ENCODE peak calls at places on chromosomes 11 and 22, in six cellular contexts. One of them, this sample, is unnamed.

GRCh38 chr22:46542011-46542985 is 4.9 kb upstream of the CELSR1 start:
- DNase-seq in neural progenitor cell: peak; percentile 87
- DNase-seq in body of pancreas: peak; percentile 74
- DNase-seq in cardiac muscle cell: peak; percentile 82
- DNase-seq in left ventricle myocardium inferior: peak; percentile 70
- DNase-seq in right lobe of liver: peak; percentile 78
- DNase-seq in this sample: no peak

GRCh38 chr22:34866501-34867171 is 199.3 kb upstream of the ISX start:
- DNase-seq in neural progenitor cell: no peak
- DNase-seq in body of pancreas: no peak
- DNase-seq in cardiac muscle cell: peak; percentile 11
- DNase-seq in left ventricle myocardium inferior: no peak
- DNase-seq in right lobe of liver: no peak
- DNase-seq in this sample: no peak

GRCh38 chr11:105968021-105968697 is 53.9 kb downstream of the MSANTD4 start:
- DNase-seq in neural progenitor cell: no peak
- DNase-seq in body of pancreas: no peak
- DNase-seq in cardiac muscle cell: no peak
- DNase-seq in left ventricle myocardium inferior: no peak
- DNase-seq in right lobe of liver: no peak
- DNase-seq in this sample: no peak

GRCh38 chr11:24781288-24781687 is 284.4 kb downstream of the LUZP2 start:
- DNase-seq in neural progenitor cell: no peak
- DNase-seq in body of pancreas: no peak
- DNase-seq in cardiac muscle cell: peak; percentile 5
- DNase-seq in left ventricle myocardium inferior: no peak
- DNase-seq in right lobe of liver: no peak
- DNase-seq in this sample: no peak

GRCh38 chr11:66687831-66688281 is 10.2 kb upstream of the RBM4B start:
- DNase-seq in neural progenitor cell: no peak
- DNase-seq in body of pancreas: no peak
- DNase-seq in cardiac muscle cell: no peak
- DNase-seq in left ventricle myocardium inferior: no peak
- DNase-seq in right lobe of liver: no peak
- DNase-seq in this sample: no peak

GRCh38 chr11:87072787-87073186 is 35.1 kb downstream of the TMEM135 start:
- DNase-seq in neural progenitor cell: no peak
- DNase-seq in body of pancreas: no peak
- DNase-seq in cardiac muscle cell: no peak
- DNase-seq in left ventricle myocardium inferior: no peak
- DNase-seq in right lobe of liver: no peak
- DNase-seq in this sample: no peak

GRCh38 chr22:46749682-46750529 is 11.9 kb upstream of the CERK start:
- DNase-seq in neural progenitor cell: no peak
- DNase-seq in body of pancreas: no peak
- DNase-seq in cardiac muscle cell: no peak
- DNase-seq in left ventricle myocardium inferior: no peak
- DNase-seq in right lobe of liver: peak; percentile 81
- DNase-seq in this sample: no peak

GRCh38 chr11:44236261-44236660 is 73.7 kb downstream of the ALX4 start:
- DNase-seq in neural progenitor cell: no peak
- DNase-seq in body of pancreas: no peak
- DNase-seq in cardiac muscle cell: no peak
- DNase-seq in left ventricle myocardium inferior: no peak
- DNase-seq in right lobe of liver: no peak
- DNase-seq in this sample: no peak

GRCh38 chr11:94400839-94401772 is at the start of gene GPR83:
- DNase-seq in neural progenitor cell: peak; percentile 75
- DNase-seq in body of pancreas: no peak
- DNase-seq in cardiac muscle cell: peak; percentile 63
- DNase-seq in left ventricle myocardium inferior: peak; percentile 19
- DNase-seq in right lobe of liver: no peak
- DNase-seq in this sample: no peak

GRCh38 chr11:58626915-58627483 is 4.5 kb downstream of the CNTF start:
- DNase-seq in neural progenitor cell: no peak
- DNase-seq in body of pancreas: no peak
- DNase-seq in cardiac muscle cell: no peak
- DNase-seq in left ventricle myocardium inferior: no peak
- DNase-seq in right lobe of liver: no peak
- DNase-seq in this sample: no peak

GRCh38 chr22:35376728-35377472 is 4.0 kb upstream of the HMOX1 start:
- DNase-seq in neural progenitor cell: peak; percentile 98
- DNase-seq in body of pancreas: peak; percentile 98
- DNase-seq in cardiac muscle cell: peak; percentile 90
- DNase-seq in left ventricle myocardium inferior: peak; percentile 89
- DNase-seq in right lobe of liver: peak; percentile 84
- DNase-seq in this sample: peak; percentile 98

GRCh38 chr11:129320485-129320884 is 55.2 kb upstream of the BARX2 start:
- DNase-seq in neural progenitor cell: no peak
- DNase-seq in body of pancreas: no peak
- DNase-seq in cardiac muscle cell: no peak
- DNase-seq in left ventricle myocardium inferior: no peak
- DNase-seq in right lobe of liver: no peak
- DNase-seq in this sample: no peak

GRCh38 chr11:129317564-129317963 is 58.1 kb upstream of the BARX2 start:
- DNase-seq in neural progenitor cell: no peak
- DNase-seq in body of pancreas: peak; percentile 51
- DNase-seq in cardiac muscle cell: no peak
- DNase-seq in left ventricle myocardium inferior: no peak
- DNase-seq in right lobe of liver: no peak
- DNase-seq in this sample: no peak

GRCh38 chr11:129319201-129319600 is 56.4 kb upstream of the BARX2 start:
- DNase-seq in neural progenitor cell: no peak
- DNase-seq in body of pancreas: no peak
- DNase-seq in cardiac muscle cell: no peak
- DNase-seq in left ventricle myocardium inferior: no peak
- DNase-seq in right lobe of liver: no peak
- DNase-seq in this sample: no peak

GRCh38 chr11:129321076-129321475 is 54.6 kb upstream of the BARX2 start:
- DNase-seq in neural progenitor cell: no peak
- DNase-seq in body of pancreas: no peak
- DNase-seq in cardiac muscle cell: no peak
- DNase-seq in left ventricle myocardium inferior: no peak
- DNase-seq in right lobe of liver: no peak
- DNase-seq in this sample: no peak

DNA sequence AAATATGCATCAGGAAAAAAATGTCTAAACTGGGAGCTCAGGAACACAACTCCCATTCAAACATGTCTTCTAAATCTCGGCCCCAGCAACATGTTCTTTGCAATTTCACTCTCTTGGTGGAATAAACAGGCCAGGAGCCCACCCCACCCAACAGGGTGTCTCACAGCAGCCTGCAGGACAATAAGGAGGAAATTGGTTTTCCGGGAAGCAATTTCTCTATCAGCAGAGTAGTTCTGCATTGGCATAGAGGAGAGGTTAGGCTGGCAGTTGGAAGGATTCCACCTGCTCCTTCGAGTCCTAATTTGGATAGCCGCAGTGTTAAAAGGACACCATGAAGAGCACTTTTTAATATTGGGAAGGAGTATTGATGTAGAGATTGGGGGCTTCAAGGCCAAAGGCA is 55.9 kb upstream of the BARX2 start:
- DNase-seq in neural progenitor cell: no peak
- DNase-seq in body of pancreas: no peak
- DNase-seq in cardiac muscle cell: no peak
- DNase-seq in left ventricle myocardium inferior: no peak
- DNase-seq in right lobe of liver: no peak
- DNase-seq in this sample: no peak
- TF ChIP-seq CTCF in neural progenitor cell: no peak
- TF ChIP-seq CTCF in body of pancreas: no peak
- TF ChIP-seq CTCF in cardiac muscle cell: no peak
- TF ChIP-seq CTCF in left ventricle myocardium inferior: no peak
- TF ChIP-seq CTCF in right lobe of liver: no peak
- TF ChIP-seq CTCF in this sample: no peak

GRCh38 chr22:42909363-42910058 is 52.4 kb upstream of the ARFGAP3 start:
- DNase-seq in neural progenitor cell: no peak
- DNase-seq in body of pancreas: no peak
- DNase-seq in cardiac muscle cell: no peak
- DNase-seq in left ventricle myocardium inferior: no peak
- DNase-seq in right lobe of liver: no peak
- DNase-seq in this sample: no peak
- H3K4me1 ChIP-seq in neural progenitor cell: peaks cover 19% of the 10 kb centered on the region
- H3K4me1 ChIP-seq in body of pancreas: peaks cover 92% of the 10 kb centered on the region
- H3K4me1 ChIP-seq in cardiac muscle cell: peaks cover 61% of the 10 kb centered on the region
- H3K4me1 ChIP-seq in left ventricle myocardium inferior: peaks cover 96% of the 10 kb centered on the region
- H3K4me1 ChIP-seq in right lobe of liver: no peaks in the 10 kb centered on the region
- H3K4me1 ChIP-seq in this sample: peaks cover 50% of the 10 kb centered on the region

GRCh38 chr22:22925146-22925794 is 37.7 kb downstream of the IGLL5 start:
- DNase-seq in neural progenitor cell: no peak
- DNase-seq in body of pancreas: no peak
- DNase-seq in cardiac muscle cell: no peak
- DNase-seq in left ventricle myocardium inferior: no peak
- DNase-seq in right lobe of liver: no peak
- DNase-seq in this sample: no peak
- H3K27ac ChIP-seq in neural progenitor cell: no peak overlapping the region
- H3K27ac ChIP-seq in body of pancreas: no peak overlapping the region
- H3K27ac ChIP-seq in cardiac muscle cell: no peak overlapping the region
- H3K27ac ChIP-seq in left ventricle myocardium inferior: no peak overlapping the region
- H3K27ac ChIP-seq in right lobe of liver: no peak overlapping the region
- H3K27ac ChIP-seq in this sample: no peak overlapping the region

GRCh38 chr22:17131686-17132085 is 10.5 kb upstream of the TMEM121B start:
- DNase-seq in neural progenitor cell: peak; percentile 65
- DNase-seq in body of pancreas: no peak
- DNase-seq in cardiac muscle cell: peak; percentile 56
- DNase-seq in left ventricle myocardium inferior: no peak
- DNase-seq in right lobe of liver: no peak
- DNase-seq in this sample: no peak
- TF ChIP-seq CTCF in neural progenitor cell: peak; percentile 29
- TF ChIP-seq CTCF in body of pancreas: no peak
- TF ChIP-seq CTCF in cardiac muscle cell: no peak
- TF ChIP-seq CTCF in left ventricle myocardium inferior: peak; percentile 29
- TF ChIP-seq CTCF in right lobe of liver: no peak
- TF ChIP-seq CTCF in this sample: no peak

GRCh38 chr22:27476729-27477128 is 324.8 kb downstream of the MN1 start:
- DNase-seq in neural progenitor cell: no peak
- DNase-seq in body of pancreas: no peak
- DNase-seq in cardiac muscle cell: peak; percentile 28
- DNase-seq in left ventricle myocardium inferior: no peak
- DNase-seq in right lobe of liver: no peak
- DNase-seq in this sample: no peak

GRCh38 chr22:27477171-27477570 is 324.4 kb downstream of the MN1 start:
- DNase-seq in neural progenitor cell: no peak
- DNase-seq in body of pancreas: no peak
- DNase-seq in cardiac muscle cell: no peak
- DNase-seq in left ventricle myocardium inferior: no peak
- DNase-seq in right lobe of liver: no peak
- DNase-seq in this sample: no peak

GRCh38 chr22:27475548-27475897 is 326.0 kb downstream of the MN1 start:
- DNase-seq in neural progenitor cell: no peak
- DNase-seq in body of pancreas: no peak
- DNase-seq in cardiac muscle cell: no peak
- DNase-seq in left ventricle myocardium inferior: no peak
- DNase-seq in right lobe of liver: no peak
- DNase-seq in this sample: no peak

GRCh38 chr22:27474711-27475547 is 326.6 kb downstream of the MN1 start:
- DNase-seq in neural progenitor cell: no peak
- DNase-seq in body of pancreas: peak; percentile 28
- DNase-seq in cardiac muscle cell: no peak
- DNase-seq in left ventricle myocardium inferior: no peak
- DNase-seq in right lobe of liver: no peak
- DNase-seq in this sample: no peak

DNA sequence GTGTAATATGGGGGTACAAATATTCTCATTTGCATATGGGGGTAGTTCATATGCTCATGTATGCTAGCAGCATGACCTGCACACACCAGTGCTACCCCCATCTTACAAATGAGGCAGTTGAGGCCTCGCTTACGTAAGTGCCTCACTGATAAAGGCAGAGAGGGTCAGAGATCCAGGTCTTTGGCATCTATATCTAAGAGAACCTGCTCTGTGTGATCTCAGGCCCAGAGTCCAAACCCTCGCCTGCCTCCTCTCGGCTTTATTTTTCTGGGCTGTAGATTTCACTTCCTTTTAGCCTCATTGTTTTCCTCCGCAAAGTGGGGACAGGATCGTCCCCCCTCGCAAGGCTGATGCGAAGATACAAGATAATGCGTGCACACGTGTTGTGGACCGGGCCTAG is 325.2 kb downstream of the MN1 start:
- DNase-seq in neural progenitor cell: no peak
- DNase-seq in body of pancreas: no peak
- DNase-seq in cardiac muscle cell: no peak
- DNase-seq in left ventricle myocardium inferior: no peak
- DNase-seq in right lobe of liver: peak; percentile 58
- DNase-seq in this sample: no peak
- H3K4me1 ChIP-seq in neural progenitor cell: peaks cover 47% of the 10 kb centered on the region
- H3K4me1 ChIP-seq in body of pancreas: no peaks in the 10 kb centered on the region
- H3K4me1 ChIP-seq in cardiac muscle cell: peaks cover 16% of the 10 kb centered on the region
- H3K4me1 ChIP-seq in left ventricle myocardium inferior: peaks cover 8% of the 10 kb centered on the region
- H3K4me1 ChIP-seq in right lobe of liver: no peaks in the 10 kb centered on the region
- H3K4me1 ChIP-seq in this sample: peaks cover 9% of the 10 kb centered on the region

This sample was measured in vagina.